ENCODE peak calls at places on chromosomes 11 and 22, in five cellular contexts. One of them, this sample, is unnamed.

GRCh38 chr11:72641900-72642814 is 32.1 kb downstream of the PDE2A start:
- DNase-seq in tibial nerve: no peak
- DNase-seq in stimulated activated CD4-positive, alpha-beta T cell treated with anti-CD3 and anti-CD28 coated beads, Interleukin-4, amount 100 ng/mL, for 1 hour: no peak
- DNase-seq in head of caudate nucleus: peak
- DNase-seq in activated CD8-positive, alpha-beta T cell treated with anti-CD3 and anti-CD28 coated beads for 36 hours: peak
- DNase-seq in this sample: peak

GRCh38 chr11:119847836-119848235 is 118.8 kb upstream of the NECTIN1 start:
- DNase-seq in tibial nerve: no peak
- DNase-seq in stimulated activated CD4-positive, alpha-beta T cell treated with anti-CD3 and anti-CD28 coated beads, Interleukin-4, amount 100 ng/mL, for 1 hour: no peak
- DNase-seq in head of caudate nucleus: no peak
- DNase-seq in activated CD8-positive, alpha-beta T cell treated with anti-CD3 and anti-CD28 coated beads for 36 hours: no peak
- DNase-seq in this sample: no peak

GRCh38 chr11:16317712-16318111 is 38.6 kb downstream of the SOX6 start:
- DNase-seq in tibial nerve: no peak
- DNase-seq in stimulated activated CD4-positive, alpha-beta T cell treated with anti-CD3 and anti-CD28 coated beads, Interleukin-4, amount 100 ng/mL, for 1 hour: no peak
- DNase-seq in head of caudate nucleus: no peak
- DNase-seq in activated CD8-positive, alpha-beta T cell treated with anti-CD3 and anti-CD28 coated beads for 36 hours: no peak
- DNase-seq in this sample: no peak

GRCh38 chr22:49783036-49783746 is 44.5 kb downstream of the BRD1 start:
- DNase-seq in tibial nerve: no peak
- DNase-seq in stimulated activated CD4-positive, alpha-beta T cell treated with anti-CD3 and anti-CD28 coated beads, Interleukin-4, amount 100 ng/mL, for 1 hour: no peak
- DNase-seq in head of caudate nucleus: no peak
- DNase-seq in activated CD8-positive, alpha-beta T cell treated with anti-CD3 and anti-CD28 coated beads for 36 hours: no peak
- DNase-seq in this sample: no peak

GRCh38 chr11:4025957-4026324 is 68.7 kb upstream of the RRM1 start:
- DNase-seq in tibial nerve: no peak
- DNase-seq in stimulated activated CD4-positive, alpha-beta T cell treated with anti-CD3 and anti-CD28 coated beads, Interleukin-4, amount 100 ng/mL, for 1 hour: no peak
- DNase-seq in head of caudate nucleus: no peak
- DNase-seq in activated CD8-positive, alpha-beta T cell treated with anti-CD3 and anti-CD28 coated beads for 36 hours: no peak
- DNase-seq in this sample: no peak

GRCh38 chr22:48941903-48942625 is 885.6 kb downstream of the BRD1 start:
- DNase-seq in tibial nerve: no peak
- DNase-seq in stimulated activated CD4-positive, alpha-beta T cell treated with anti-CD3 and anti-CD28 coated beads, Interleukin-4, amount 100 ng/mL, for 1 hour: no peak
- DNase-seq in head of caudate nucleus: no peak
- DNase-seq in activated CD8-positive, alpha-beta T cell treated with anti-CD3 and anti-CD28 coated beads for 36 hours: no peak
- DNase-seq in this sample: no peak

GRCh38 chr11:80388133-80388532 is 947.3 kb upstream of the TENM4 start:
- DNase-seq in tibial nerve: no peak
- DNase-seq in stimulated activated CD4-positive, alpha-beta T cell treated with anti-CD3 and anti-CD28 coated beads, Interleukin-4, amount 100 ng/mL, for 1 hour: no peak
- DNase-seq in head of caudate nucleus: no peak
- DNase-seq in activated CD8-positive, alpha-beta T cell treated with anti-CD3 and anti-CD28 coated beads for 36 hours: no peak
- DNase-seq in this sample: no peak

GRCh38 chr11:92225563-92226308 is 1.1 kb downstream of the FAT3 start:
- DNase-seq in tibial nerve: no peak
- DNase-seq in stimulated activated CD4-positive, alpha-beta T cell treated with anti-CD3 and anti-CD28 coated beads, Interleukin-4, amount 100 ng/mL, for 1 hour: no peak
- DNase-seq in head of caudate nucleus: peak
- DNase-seq in activated CD8-positive, alpha-beta T cell treated with anti-CD3 and anti-CD28 coated beads for 36 hours: no peak
- DNase-seq in this sample: no peak

GRCh38 chr11:95050595-95051202 is 1.5 kb downstream of the KDM4F start:
- DNase-seq in tibial nerve: no peak
- DNase-seq in stimulated activated CD4-positive, alpha-beta T cell treated with anti-CD3 and anti-CD28 coated beads, Interleukin-4, amount 100 ng/mL, for 1 hour: no peak
- DNase-seq in head of caudate nucleus: no peak
- DNase-seq in activated CD8-positive, alpha-beta T cell treated with anti-CD3 and anti-CD28 coated beads for 36 hours: no peak
- DNase-seq in this sample: no peak

GRCh38 chr22:28788601-28789000 is 11.8 kb downstream of the XBP1 start:
- DNase-seq in tibial nerve: no peak
- DNase-seq in stimulated activated CD4-positive, alpha-beta T cell treated with anti-CD3 and anti-CD28 coated beads, Interleukin-4, amount 100 ng/mL, for 1 hour: no peak
- DNase-seq in head of caudate nucleus: no peak
- DNase-seq in activated CD8-positive, alpha-beta T cell treated with anti-CD3 and anti-CD28 coated beads for 36 hours: no peak
- DNase-seq in this sample: no peak

GRCh38 chr22:48708558-48709245 is 1119.0 kb downstream of the BRD1 start:
- DNase-seq in tibial nerve: no peak
- DNase-seq in stimulated activated CD4-positive, alpha-beta T cell treated with anti-CD3 and anti-CD28 coated beads, Interleukin-4, amount 100 ng/mL, for 1 hour: no peak
- DNase-seq in head of caudate nucleus: no peak
- DNase-seq in activated CD8-positive, alpha-beta T cell treated with anti-CD3 and anti-CD28 coated beads for 36 hours: no peak
- DNase-seq in this sample: no peak

GRCh38 chr11:76661835-76662434 is 8.6 kb downstream of the LRRC32 start:
- DNase-seq in tibial nerve: no peak
- DNase-seq in stimulated activated CD4-positive, alpha-beta T cell treated with anti-CD3 and anti-CD28 coated beads, Interleukin-4, amount 100 ng/mL, for 1 hour: no peak
- DNase-seq in head of caudate nucleus: no peak
- DNase-seq in activated CD8-positive, alpha-beta T cell treated with anti-CD3 and anti-CD28 coated beads for 36 hours: no peak
- DNase-seq in this sample: no peak

GRCh38 chr22:46511391-46512370 is 25.7 kb downstream of the CELSR1 start:
- DNase-seq in tibial nerve: no peak
- DNase-seq in stimulated activated CD4-positive, alpha-beta T cell treated with anti-CD3 and anti-CD28 coated beads, Interleukin-4, amount 100 ng/mL, for 1 hour: no peak
- DNase-seq in head of caudate nucleus: no peak
- DNase-seq in activated CD8-positive, alpha-beta T cell treated with anti-CD3 and anti-CD28 coated beads for 36 hours: no peak
- DNase-seq in this sample: no peak

GRCh38 chr11:14358729-14359439 is at the start of gene RRAS2:
- DNase-seq in tibial nerve: peak
- DNase-seq in stimulated activated CD4-positive, alpha-beta T cell treated with anti-CD3 and anti-CD28 coated beads, Interleukin-4, amount 100 ng/mL, for 1 hour: peak
- DNase-seq in head of caudate nucleus: peak
- DNase-seq in activated CD8-positive, alpha-beta T cell treated with anti-CD3 and anti-CD28 coated beads for 36 hours: peak
- DNase-seq in this sample: peak

GRCh38 chr11:104819603-104820002 is 78.7 kb downstream of the CASP12 start:
- DNase-seq in tibial nerve: no peak
- DNase-seq in stimulated activated CD4-positive, alpha-beta T cell treated with anti-CD3 and anti-CD28 coated beads, Interleukin-4, amount 100 ng/mL, for 1 hour: no peak
- DNase-seq in head of caudate nucleus: no peak
- DNase-seq in activated CD8-positive, alpha-beta T cell treated with anti-CD3 and anti-CD28 coated beads for 36 hours: no peak
- DNase-seq in this sample: no peak

This sample was measured in activated naive CD8-positive, alpha-beta T cell treated with anti-CD3 and anti-CD28 coated beads for 36 hours.